ENCODE peak calls at places on chromosomes 16 and 17, in ten cellular contexts. P, Z, A, F, I, B, V, Q, S and X are unnamed samples.
A peak's percentile ranks its signal among the peaks of the same experiment; 100 is the strongest.

GRCh38 chr16:66693088-66693487 is 3.5 kb downstream of the CMTM4 start:
- DNase-seq in B (no peak), V (no peak), F (no peak), P (no peak), A (no peak), I (no peak), S (no peak), Z (no peak), Q (no peak), X (no peak)

GRCh38 chr17:32206816-32207215 is 58.8 kb upstream of the RHBDL3 start:
- DNase-seq in Q (no peak), V (no peak), P (no peak), Z (no peak), I (no peak), S (no peak), B (peak; percentile 45), F (no peak), A (no peak), X (no peak)

GRCh38 chr16:83400234-83400633 is 407.5 kb upstream of the HSBP1 start:
- DNase-seq in B (no peak), F (no peak), I (no peak), P (no peak), Q (no peak), Z (no peak), A (no peak), V (no peak), S (no peak), X (no peak)

GRCh38 chr17:75317671-75318070 is 28.4 kb upstream of the SLC25A19 start:
- DNase-seq in P (no peak), Q (no peak), S (no peak), Z (no peak), V (no peak), F (no peak), B (no peak), I (peak; percentile 47), A (no peak), X (no peak)

GRCh38 chr17:65183736-65184135 is 46.6 kb downstream of the RGS9 start:
- DNase-seq in V (no peak), A (peak; percentile 60), Z (no peak), F (no peak), I (no peak), B (peak; percentile 17), P (no peak), S (no peak), Q (no peak), X (no peak)

GRCh38 chr16:87295661-87296531 is 21.3 kb downstream of the C16orf95 start:
- DNase-seq in Q (no peak), B (no peak), I (peak; percentile 75), F (no peak), A (no peak), V (no peak), S (no peak), P (no peak), Z (no peak), X (no peak)

GRCh38 chr16:795580-796229 is 4.8 kb downstream of the GNG13 start:
- DNase-seq in Z (no peak), V (no peak), P (no peak), I (no peak), B (no peak), S (no peak), F (no peak), A (no peak), Q (no peak), X (no peak)

GRCh38 chr16:26111900-26112299 is 420.1 kb downstream of the HS3ST4 start:
- DNase-seq in I (no peak), Z (no peak), V (no peak), S (no peak), F (no peak), Q (no peak), B (no peak), P (no peak), A (no peak), X (no peak)

GRCh38 chr17:4074831-4075495 is 67.9 kb downstream of the ZZEF1 start:
- DNase-seq in Z (no peak), Q (peak; percentile 73), P (no peak), V (no peak), A (peak; percentile 9), B (peak; percentile 55), F (no peak), S (peak; percentile 40), I (no peak), X (peak; percentile 56)

GRCh38 chr16:9136596-9136995 is 45.2 kb downstream of the HAPSTR1 start:
- DNase-seq in V (no peak), P (no peak), A (no peak), I (no peak), B (no peak), S (no peak), F (no peak), Q (no peak), Z (peak; percentile 35), X (no peak)

GRCh38 chr16:74575175-74575804 is 31.6 kb downstream of the GLG1 start:
- DNase-seq in B (no peak), A (no peak), P (no peak), F (no peak), I (no peak), S (no peak), Z (no peak), Q (no peak), V (no peak), X (no peak)
- TF ChIP-seq CTCF in B (no peak), A (no peak), P (no peak), F (no peak), I (no peak), S (no peak), Z (no peak), Q (no peak), V (peak; percentile 17), X (no peak)

GRCh38 chr16:77406680-77407079 is 28.2 kb downstream of the ADAMTS18 start:
- DNase-seq in B (no peak), S (no peak), P (no peak), I (no peak), Z (no peak), F (no peak), A (no peak), V (no peak), Q (no peak), X (no peak)
- TF ChIP-seq CTCF in B (no peak), S (no peak), P (no peak), I (no peak), Z (no peak), F (peak; percentile 31), A (no peak), V (peak; percentile 31), Q (peak; percentile 14), X (no peak)

DNA sequence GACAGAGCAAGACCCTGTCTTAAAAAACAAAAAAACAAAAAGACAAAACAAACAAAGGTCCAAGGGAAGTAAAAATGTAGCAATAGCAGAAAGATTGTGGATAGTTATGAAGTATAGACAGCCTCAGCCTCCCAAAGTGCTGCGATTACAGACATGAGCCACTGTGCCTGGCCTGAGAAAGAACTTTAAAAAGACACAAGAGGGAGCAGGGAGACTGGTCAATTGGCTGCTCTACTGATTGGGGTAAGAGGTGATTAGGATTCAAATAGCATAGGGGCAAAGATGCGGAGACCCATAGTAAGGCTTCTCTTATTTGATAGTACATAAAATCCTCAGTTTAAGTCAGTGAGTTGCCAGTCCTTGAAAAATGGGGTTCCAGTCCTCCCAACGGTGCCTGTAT is 518.2 kb upstream of the GOT2 start:
- DNase-seq in F (no peak), Z (no peak), Q (no peak), I (no peak), B (no peak), V (no peak), A (no peak), P (no peak), S (no peak), X (no peak)
- TF ChIP-seq CTCF in F (no peak), Z (no peak), Q (no peak), I (no peak), B (no peak), V (no peak), A (no peak), P (no peak), S (no peak), X (no peak)

DNA sequence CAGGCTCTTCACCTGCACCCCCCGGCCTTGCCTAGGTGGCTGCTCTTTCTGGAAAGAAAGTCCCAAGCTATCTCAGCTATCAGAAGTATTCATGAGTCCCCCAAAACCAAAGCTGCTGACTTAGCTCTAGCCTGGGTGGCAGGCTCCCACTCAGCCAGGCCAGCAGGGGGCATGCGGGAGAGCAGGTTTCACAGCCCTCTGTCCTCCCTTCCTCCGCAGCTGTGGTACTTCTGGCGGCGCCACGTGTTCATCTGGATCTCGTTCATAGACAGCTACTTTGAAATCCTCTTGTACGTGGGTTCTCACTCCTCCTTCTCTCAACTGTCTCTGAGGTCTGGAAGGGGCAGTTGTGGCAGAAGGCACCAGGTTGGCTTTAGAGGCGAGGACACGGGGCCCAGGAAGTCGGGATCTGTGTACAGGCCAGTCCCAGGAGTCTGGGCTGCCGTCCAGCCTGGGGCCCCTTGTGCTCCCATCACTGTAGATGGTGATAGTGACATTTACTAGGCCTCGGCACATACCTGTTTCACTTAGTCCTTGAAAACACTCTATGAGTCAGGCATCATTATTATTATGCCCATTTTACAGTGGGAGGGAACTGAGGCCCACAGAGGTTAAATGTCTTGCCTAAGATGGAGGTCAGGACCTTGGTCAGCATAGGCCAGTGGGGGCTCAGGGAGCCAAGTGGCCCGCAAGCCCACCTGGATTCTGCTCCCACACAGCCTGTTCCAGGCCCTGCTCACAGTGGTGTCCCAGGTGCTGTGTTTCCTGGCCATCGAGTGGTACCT is 12.9 kb downstream of the TRPV2 start:
- DNase-seq in V (peak; percentile 62), I (peak; percentile 68), S (no peak), A (no peak), Q (no peak), Z (peak; percentile 70), F (peak; percentile 43), B (peak; percentile 49), P (peak; percentile 43), X (peak; percentile 67)
- TF ChIP-seq CTCF in V (peak; percentile 69), I (peak; percentile 58), S (peak; percentile 76), A (peak; percentile 79), Q (peak; percentile 31), Z (peak; percentile 59), F (peak; percentile 74), B (peak; percentile 70), P (peak; percentile 50), X (peak; percentile 40)